ENCODE peak calls at places on chromosomes 5 and 9, in nine cellular contexts. One of them, this sample, is unnamed.

GRCh38 chr5:160970605-160971191 is 118.7 kb upstream of the ATP10B start:
- DNase-seq in upper lobe of right lung: no peak
- DNase-seq in fibroblast of pulmonary artery: no peak
- DNase-seq in cardiac muscle cell: peak; percentile 52
- DNase-seq in sigmoid colon: no peak
- DNase-seq in WERI-Rb-1: no peak
- DNase-seq in lower lobe of right lung: no peak
- DNase-seq in AG04449: no peak
- DNase-seq in WTC11: no peak
- DNase-seq in this sample: no peak

GRCh38 chr5:6714221-6715041 is 1.2 kb downstream of the TENT4A start:
- DNase-seq in upper lobe of right lung: peak; percentile 76
- DNase-seq in fibroblast of pulmonary artery: no peak
- DNase-seq in cardiac muscle cell: peak; percentile 50
- DNase-seq in sigmoid colon: no peak
- DNase-seq in WERI-Rb-1: no peak
- DNase-seq in lower lobe of right lung: peak; percentile 65
- DNase-seq in AG04449: no peak
- DNase-seq in WTC11: no peak
- DNase-seq in this sample: no peak

GRCh38 chr5:7955476-7955875 is 86.5 kb downstream of the MTRR start:
- DNase-seq in upper lobe of right lung: no peak
- DNase-seq in fibroblast of pulmonary artery: no peak
- DNase-seq in cardiac muscle cell: no peak
- DNase-seq in sigmoid colon: no peak
- DNase-seq in WERI-Rb-1: no peak
- DNase-seq in lower lobe of right lung: no peak
- DNase-seq in AG04449: no peak
- DNase-seq in WTC11: no peak
- DNase-seq in this sample: no peak

GRCh38 chr5:20050262-20050661 is 62.3 kb upstream of the CDH18 start:
- DNase-seq in upper lobe of right lung: no peak
- DNase-seq in fibroblast of pulmonary artery: no peak
- DNase-seq in cardiac muscle cell: no peak
- DNase-seq in sigmoid colon: no peak
- DNase-seq in WERI-Rb-1: no peak
- DNase-seq in lower lobe of right lung: no peak
- DNase-seq in AG04449: no peak
- DNase-seq in WTC11: no peak
- DNase-seq in this sample: no peak

GRCh38 chr9:100011062-100011681 is 87.6 kb downstream of the ERP44 start:
- DNase-seq in upper lobe of right lung: no peak
- DNase-seq in fibroblast of pulmonary artery: peak; percentile 76
- DNase-seq in cardiac muscle cell: peak; percentile 48
- DNase-seq in sigmoid colon: no peak
- DNase-seq in WERI-Rb-1: peak; percentile 47
- DNase-seq in lower lobe of right lung: no peak
- DNase-seq in AG04449: no peak
- DNase-seq in WTC11: no peak
- DNase-seq in this sample: peak; percentile 49

GRCh38 chr5:125311743-125312142 is 565.3 kb upstream of the ZNF608 start:
- DNase-seq in upper lobe of right lung: no peak
- DNase-seq in fibroblast of pulmonary artery: peak; percentile 89
- DNase-seq in cardiac muscle cell: no peak
- DNase-seq in sigmoid colon: no peak
- DNase-seq in WERI-Rb-1: no peak
- DNase-seq in lower lobe of right lung: no peak
- DNase-seq in AG04449: peak; percentile 70
- DNase-seq in WTC11: no peak
- DNase-seq in this sample: no peak

GRCh38 chr5:109316631-109317030 is 93.1 kb downstream of the PJA2 start:
- DNase-seq in upper lobe of right lung: no peak
- DNase-seq in fibroblast of pulmonary artery: peak; percentile 20
- DNase-seq in cardiac muscle cell: no peak
- DNase-seq in sigmoid colon: no peak
- DNase-seq in WERI-Rb-1: no peak
- DNase-seq in lower lobe of right lung: no peak
- DNase-seq in AG04449: no peak
- DNase-seq in WTC11: no peak
- DNase-seq in this sample: no peak

GRCh38 chr9:107793541-107793940 is 304.0 kb upstream of the KLF4 start:
- DNase-seq in upper lobe of right lung: no peak
- DNase-seq in fibroblast of pulmonary artery: no peak
- DNase-seq in cardiac muscle cell: no peak
- DNase-seq in sigmoid colon: no peak
- DNase-seq in WERI-Rb-1: no peak
- DNase-seq in lower lobe of right lung: no peak
- DNase-seq in AG04449: no peak
- DNase-seq in WTC11: no peak
- DNase-seq in this sample: no peak

GRCh38 chr5:157828949-157829639 is 29.9 kb downstream of the CLINT1 start:
- DNase-seq in upper lobe of right lung: no peak
- DNase-seq in fibroblast of pulmonary artery: no peak
- DNase-seq in cardiac muscle cell: no peak
- DNase-seq in sigmoid colon: no peak
- DNase-seq in WERI-Rb-1: no peak
- DNase-seq in lower lobe of right lung: no peak
- DNase-seq in AG04449: no peak
- DNase-seq in WTC11: peak; percentile 38
- DNase-seq in this sample: no peak

GRCh38 chr5:67286006-67286405 is 89.4 kb upstream of the CD180 start:
- DNase-seq in upper lobe of right lung: no peak
- DNase-seq in fibroblast of pulmonary artery: no peak
- DNase-seq in cardiac muscle cell: no peak
- DNase-seq in sigmoid colon: no peak
- DNase-seq in WERI-Rb-1: no peak
- DNase-seq in lower lobe of right lung: no peak
- DNase-seq in AG04449: no peak
- DNase-seq in WTC11: no peak
- DNase-seq in this sample: no peak

GRCh38 chr5:14038341-14038959 is 94.0 kb upstream of the DNAH5 start:
- DNase-seq in upper lobe of right lung: no peak
- DNase-seq in fibroblast of pulmonary artery: peak; percentile 66
- DNase-seq in cardiac muscle cell: no peak
- DNase-seq in sigmoid colon: no peak
- DNase-seq in WERI-Rb-1: no peak
- DNase-seq in lower lobe of right lung: no peak
- DNase-seq in AG04449: peak; percentile 67
- DNase-seq in WTC11: no peak
- DNase-seq in this sample: no peak

GRCh38 chr5:62083661-62084060 is 222.3 kb upstream of the KIF2A start:
- DNase-seq in upper lobe of right lung: no peak
- DNase-seq in fibroblast of pulmonary artery: no peak
- DNase-seq in cardiac muscle cell: no peak
- DNase-seq in sigmoid colon: no peak
- DNase-seq in WERI-Rb-1: no peak
- DNase-seq in lower lobe of right lung: no peak
- DNase-seq in AG04449: no peak
- DNase-seq in WTC11: no peak
- DNase-seq in this sample: no peak

GRCh38 chr5:1176473-1177391 is 24.7 kb upstream of the SLC6A19 start:
- DNase-seq in upper lobe of right lung: no peak
- DNase-seq in fibroblast of pulmonary artery: no peak
- DNase-seq in cardiac muscle cell: no peak
- DNase-seq in sigmoid colon: no peak
- DNase-seq in WERI-Rb-1: peak; percentile 47
- DNase-seq in lower lobe of right lung: peak; percentile 33
- DNase-seq in AG04449: no peak
- DNase-seq in WTC11: peak; percentile 54
- DNase-seq in this sample: no peak

DNA sequence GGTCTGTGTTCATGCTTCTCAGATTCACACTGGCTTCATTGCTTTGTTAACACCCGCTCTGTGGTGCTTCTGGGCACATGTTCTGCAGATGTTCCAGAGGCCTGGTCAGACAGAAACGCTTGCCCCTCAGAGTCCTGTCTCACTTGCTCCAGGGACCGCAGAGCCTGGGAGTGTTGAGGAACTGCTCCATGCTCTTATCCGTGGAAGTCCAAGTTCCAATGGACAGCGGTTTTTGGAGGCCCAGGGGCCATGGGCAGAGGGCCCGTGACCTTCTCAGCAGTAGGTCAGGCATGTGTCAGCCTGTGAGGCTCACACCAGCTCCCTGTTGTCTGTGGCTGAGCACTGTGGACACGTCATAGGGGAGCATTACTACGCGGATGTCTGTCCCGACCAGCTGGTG is 364.7 kb upstream of the IRX1 start:
- DNase-seq in upper lobe of right lung: no peak
- DNase-seq in fibroblast of pulmonary artery: no peak
- DNase-seq in cardiac muscle cell: no peak
- DNase-seq in sigmoid colon: no peak
- DNase-seq in WERI-Rb-1: no peak
- DNase-seq in lower lobe of right lung: no peak
- DNase-seq in AG04449: no peak
- DNase-seq in WTC11: no peak
- DNase-seq in this sample: no peak
- TF ChIP-seq CTCF in upper lobe of right lung: no peak
- TF ChIP-seq CTCF in fibroblast of pulmonary artery: no peak
- TF ChIP-seq CTCF in cardiac muscle cell: no peak
- TF ChIP-seq CTCF in sigmoid colon: no peak
- TF ChIP-seq CTCF in WERI-Rb-1: no peak
- TF ChIP-seq CTCF in lower lobe of right lung: no peak
- TF ChIP-seq CTCF in AG04449: no peak
- TF ChIP-seq CTCF in WTC11: no peak
- TF ChIP-seq CTCF in this sample: no peak

GRCh38 chr5:159262859-159263568 is at the start of gene UBLCP1:
- DNase-seq in upper lobe of right lung: peak; percentile 90
- DNase-seq in fibroblast of pulmonary artery: peak; percentile 79
- DNase-seq in cardiac muscle cell: peak; percentile 86
- DNase-seq in sigmoid colon: peak; percentile 89
- DNase-seq in WERI-Rb-1: peak; percentile 81
- DNase-seq in lower lobe of right lung: peak; percentile 86
- DNase-seq in AG04449: peak; percentile 5
- DNase-seq in WTC11: peak; percentile 66
- DNase-seq in this sample: peak; percentile 90
- TF ChIP-seq CTCF in upper lobe of right lung: no peak
- TF ChIP-seq CTCF in fibroblast of pulmonary artery: no peak
- TF ChIP-seq CTCF in cardiac muscle cell: no peak
- TF ChIP-seq CTCF in sigmoid colon: no peak
- TF ChIP-seq CTCF in WERI-Rb-1: no peak
- TF ChIP-seq CTCF in lower lobe of right lung: no peak
- TF ChIP-seq CTCF in AG04449: no peak
- TF ChIP-seq CTCF in WTC11: no peak
- TF ChIP-seq CTCF in this sample: no peak

GRCh38 chr9:30773427-30773826 is 1611.0 kb upstream of the ACO1 start:
- DNase-seq in upper lobe of right lung: peak; percentile 34
- DNase-seq in fibroblast of pulmonary artery: no peak
- DNase-seq in cardiac muscle cell: no peak
- DNase-seq in sigmoid colon: peak; percentile 60
- DNase-seq in WERI-Rb-1: no peak
- DNase-seq in lower lobe of right lung: peak; percentile 9
- DNase-seq in AG04449: no peak
- DNase-seq in WTC11: no peak
- DNase-seq in this sample: no peak

GRCh38 chr9:30775236-30775635 is 1609.2 kb upstream of the ACO1 start:
- DNase-seq in upper lobe of right lung: no peak
- DNase-seq in fibroblast of pulmonary artery: no peak
- DNase-seq in cardiac muscle cell: no peak
- DNase-seq in sigmoid colon: no peak
- DNase-seq in WERI-Rb-1: no peak
- DNase-seq in lower lobe of right lung: no peak
- DNase-seq in AG04449: no peak
- DNase-seq in WTC11: no peak
- DNase-seq in this sample: no peak

GRCh38 chr9:30771278-30771677 is 1613.2 kb upstream of the ACO1 start:
- DNase-seq in upper lobe of right lung: no peak
- DNase-seq in fibroblast of pulmonary artery: no peak
- DNase-seq in cardiac muscle cell: no peak
- DNase-seq in sigmoid colon: no peak
- DNase-seq in WERI-Rb-1: no peak
- DNase-seq in lower lobe of right lung: no peak
- DNase-seq in AG04449: no peak
- DNase-seq in WTC11: no peak
- DNase-seq in this sample: no peak

DNA sequence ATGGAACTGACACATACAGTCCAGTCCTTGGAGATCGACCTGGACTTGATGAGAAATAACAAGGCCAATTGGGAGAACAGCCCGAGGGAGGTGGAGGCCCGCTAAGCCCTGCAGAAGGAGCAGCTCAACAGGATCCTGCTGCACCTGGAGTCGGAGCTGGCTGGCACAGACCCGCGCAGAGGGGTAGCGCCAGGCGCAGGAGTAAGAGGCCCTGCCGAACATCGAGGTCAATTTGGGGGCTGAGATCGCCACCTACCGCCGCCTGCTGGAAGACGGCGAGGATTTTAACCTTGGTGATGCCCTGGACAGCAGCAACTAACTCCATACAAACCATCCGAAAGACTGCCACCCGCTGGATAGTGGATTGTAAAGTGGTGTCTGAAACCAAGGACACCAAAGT is 1610.1 kb upstream of the ACO1 start:
- DNase-seq in upper lobe of right lung: no peak
- DNase-seq in fibroblast of pulmonary artery: peak; percentile 1
- DNase-seq in cardiac muscle cell: peak; percentile 6
- DNase-seq in sigmoid colon: no peak
- DNase-seq in WERI-Rb-1: peak; percentile 15
- DNase-seq in lower lobe of right lung: peak; percentile 15
- DNase-seq in AG04449: no peak
- DNase-seq in WTC11: peak; percentile 86
- DNase-seq in this sample: no peak
- TF ChIP-seq CTCF in upper lobe of right lung: no peak
- TF ChIP-seq CTCF in fibroblast of pulmonary artery: no peak
- TF ChIP-seq CTCF in cardiac muscle cell: no peak
- TF ChIP-seq CTCF in sigmoid colon: no peak
- TF ChIP-seq CTCF in WERI-Rb-1: no peak
- TF ChIP-seq CTCF in lower lobe of right lung: no peak
- TF ChIP-seq CTCF in AG04449: no peak
- TF ChIP-seq CTCF in WTC11: peak; percentile 38
- TF ChIP-seq CTCF in this sample: no peak

GRCh38 chr5:77974576-77974975 is 198.4 kb upstream of the TBCA start:
- DNase-seq in upper lobe of right lung: no peak
- DNase-seq in fibroblast of pulmonary artery: no peak
- DNase-seq in cardiac muscle cell: no peak
- DNase-seq in sigmoid colon: no peak
- DNase-seq in WERI-Rb-1: no peak
- DNase-seq in lower lobe of right lung: no peak
- DNase-seq in AG04449: no peak
- DNase-seq in WTC11: no peak
- DNase-seq in this sample: no peak

GRCh38 chr5:77972545-77973252 is 196.6 kb upstream of the TBCA start:
- DNase-seq in upper lobe of right lung: no peak
- DNase-seq in fibroblast of pulmonary artery: no peak
- DNase-seq in cardiac muscle cell: peak; percentile 43
- DNase-seq in sigmoid colon: no peak
- DNase-seq in WERI-Rb-1: peak; percentile 74
- DNase-seq in lower lobe of right lung: no peak
- DNase-seq in AG04449: no peak
- DNase-seq in WTC11: no peak
- DNase-seq in this sample: peak; percentile 63

GRCh38 chr5:77971965-77972544 is 195.9 kb upstream of the TBCA start:
- DNase-seq in upper lobe of right lung: no peak
- DNase-seq in fibroblast of pulmonary artery: no peak
- DNase-seq in cardiac muscle cell: no peak
- DNase-seq in sigmoid colon: no peak
- DNase-seq in WERI-Rb-1: no peak
- DNase-seq in lower lobe of right lung: no peak
- DNase-seq in AG04449: no peak
- DNase-seq in WTC11: no peak
- DNase-seq in this sample: no peak

GRCh38 chr5:77970891-77971290 is 194.8 kb upstream of the TBCA start:
- DNase-seq in upper lobe of right lung: no peak
- DNase-seq in fibroblast of pulmonary artery: no peak
- DNase-seq in cardiac muscle cell: no peak
- DNase-seq in sigmoid colon: no peak
- DNase-seq in WERI-Rb-1: no peak
- DNase-seq in lower lobe of right lung: no peak
- DNase-seq in AG04449: no peak
- DNase-seq in WTC11: no peak
- DNase-seq in this sample: no peak

GRCh38 chr5:77973253-77973609 is 197.1 kb upstream of the TBCA start:
- DNase-seq in upper lobe of right lung: no peak
- DNase-seq in fibroblast of pulmonary artery: no peak
- DNase-seq in cardiac muscle cell: peak; percentile 34
- DNase-seq in sigmoid colon: no peak
- DNase-seq in WERI-Rb-1: no peak
- DNase-seq in lower lobe of right lung: no peak
- DNase-seq in AG04449: no peak
- DNase-seq in WTC11: peak; percentile 75
- DNase-seq in this sample: no peak
- TF ChIP-seq CTCF in upper lobe of right lung: no peak
- TF ChIP-seq CTCF in fibroblast of pulmonary artery: no peak
- TF ChIP-seq CTCF in cardiac muscle cell: no peak
- TF ChIP-seq CTCF in sigmoid colon: no peak
- TF ChIP-seq CTCF in WERI-Rb-1: no peak
- TF ChIP-seq CTCF in lower lobe of right lung: no peak
- TF ChIP-seq CTCF in AG04449: no peak
- TF ChIP-seq CTCF in WTC11: no peak
- TF ChIP-seq CTCF in this sample: no peak